ENCODE peak calls at places on chromosomes 12 and 14, in nine cellular contexts. L is fibroblast of lung, Z is transverse colon, X is H1, K is heart right ventricle, P is body of pancreas, U is PC-3, H is thyroid gland, B is GM23338. D is an unnamed sample.
A peak's percentile ranks its signal among the peaks of the same experiment; 100 is the strongest.

GRCh38 chr12:54526800-54527630 is 22.4 kb upstream of the PDE1B start:
- DNase-seq in L (peak; percentile 15), Z (peak; percentile 25), X (peak; percentile 93), K (peak; percentile 28), P (no peak), U (peak; percentile 44), H (peak; percentile 38), B (peak; percentile 93), D (peak; percentile 60)

GRCh38 chr12:114275937-114276785 is 129.8 kb downstream of the TBX5 start:
- DNase-seq in L (no peak), Z (no peak), X (no peak), K (no peak), P (no peak), U (no peak), H (no peak), B (peak; percentile 35), D (peak; percentile 29)

GRCh38 chr14:25411933-25412757 is 362.2 kb upstream of the STXBP6 start:
- DNase-seq in L (peak; percentile 11), Z (no peak), X (peak; percentile 54), K (no peak), P (no peak), U (peak; percentile 7), H (no peak), B (peak; percentile 71), D (peak; percentile 5)

GRCh38 chr12:124898200-124898950 is 16.1 kb downstream of the UBC start:
- DNase-seq in L (peak; percentile 48), Z (peak; percentile 74), X (peak; percentile 87), K (peak; percentile 45), P (peak; percentile 48), U (peak; percentile 69), H (peak; percentile 49), B (peak; percentile 88), D (no peak)

GRCh38 chr12:1059162-1059561 is 68.1 kb downstream of the ERC1 start:
- DNase-seq in L (peak; percentile 50), Z (no peak), X (no peak), K (no peak), P (no peak), U (no peak), H (no peak), B (no peak), D (peak; percentile 53)

GRCh38 chr14:73786632-73786941 is 65.0 kb upstream of the PTGR2 start:
- DNase-seq in L (peak; percentile 51), Z (peak; percentile 40), X (no peak), K (peak; percentile 44), P (peak; percentile 51), U (peak; percentile 42), H (peak; percentile 51), B (peak; percentile 79), D (peak; percentile 67)

GRCh38 chr14:96565811-96566210 is 63.6 kb downstream of the PAPOLA start:
- DNase-seq in L (no peak), Z (no peak), X (no peak), K (no peak), P (no peak), U (no peak), H (no peak), B (no peak), D (no peak)

GRCh38 chr12:62621239-62621638 is 154.6 kb downstream of the MON2 start:
- DNase-seq in L (no peak), Z (no peak), X (no peak), K (no peak), P (no peak), U (no peak), H (no peak), B (no peak), D (no peak)

GRCh38 chr12:43861015-43861846 is 25.4 kb downstream of the TMEM117 start:
- DNase-seq in L (no peak), Z (no peak), X (no peak), K (no peak), P (no peak), U (no peak), H (no peak), B (no peak), D (no peak)

GRCh38 chr12:11711675-11712327 is 62.3 kb downstream of the ETV6 start:
- DNase-seq in L (peak; percentile 41), Z (no peak), X (no peak), K (no peak), P (no peak), U (no peak), H (no peak), B (no peak), D (peak; percentile 85)

GRCh38 chr12:121806556-121807308 is 2.9 kb downstream of the SETD1B start:
- DNase-seq in L (no peak), Z (no peak), X (no peak), K (no peak), P (no peak), U (peak; percentile 50), H (no peak), B (no peak), D (peak; percentile 63)

GRCh38 chr12:57727758-57728395 is 10.7 kb downstream of the AGAP2 start:
- DNase-seq in L (no peak), Z (no peak), X (no peak), K (no peak), P (no peak), U (no peak), H (peak; percentile 60), B (peak; percentile 82), D (peak; percentile 77)

GRCh38 chr14:100709252-100709955 is 17.3 kb upstream of the DLK1 start:
- DNase-seq in L (peak; percentile 46), Z (no peak), X (no peak), K (peak; percentile 32), P (no peak), U (peak; percentile 43), H (peak; percentile 36), B (peak; percentile 46), D (peak; percentile 52)

GRCh38 chr14:35336171-35337073 is 44.2 kb downstream of the PSMA6 start:
- DNase-seq in L (peak; percentile 100), Z (peak; percentile 92), X (peak; percentile 64), K (peak; percentile 94), P (peak; percentile 95), U (peak; percentile 53), H (peak; percentile 98), B (peak; percentile 63), D (peak; percentile 99)

GRCh38 chr12:83818888-83819287 is 1093.7 kb downstream of the SLC6A15 start:
- DNase-seq in L (peak; percentile 56), Z (no peak), X (no peak), K (no peak), P (peak; percentile 37), U (peak; percentile 83), H (no peak), B (no peak), D (peak; percentile 69)

GRCh38 chr12:21538259-21538658 is 12.2 kb downstream of the SPX start:
- DNase-seq in L (no peak), Z (no peak), X (no peak), K (no peak), P (no peak), U (peak; percentile 65), H (no peak), B (no peak), D (no peak)

DNA sequence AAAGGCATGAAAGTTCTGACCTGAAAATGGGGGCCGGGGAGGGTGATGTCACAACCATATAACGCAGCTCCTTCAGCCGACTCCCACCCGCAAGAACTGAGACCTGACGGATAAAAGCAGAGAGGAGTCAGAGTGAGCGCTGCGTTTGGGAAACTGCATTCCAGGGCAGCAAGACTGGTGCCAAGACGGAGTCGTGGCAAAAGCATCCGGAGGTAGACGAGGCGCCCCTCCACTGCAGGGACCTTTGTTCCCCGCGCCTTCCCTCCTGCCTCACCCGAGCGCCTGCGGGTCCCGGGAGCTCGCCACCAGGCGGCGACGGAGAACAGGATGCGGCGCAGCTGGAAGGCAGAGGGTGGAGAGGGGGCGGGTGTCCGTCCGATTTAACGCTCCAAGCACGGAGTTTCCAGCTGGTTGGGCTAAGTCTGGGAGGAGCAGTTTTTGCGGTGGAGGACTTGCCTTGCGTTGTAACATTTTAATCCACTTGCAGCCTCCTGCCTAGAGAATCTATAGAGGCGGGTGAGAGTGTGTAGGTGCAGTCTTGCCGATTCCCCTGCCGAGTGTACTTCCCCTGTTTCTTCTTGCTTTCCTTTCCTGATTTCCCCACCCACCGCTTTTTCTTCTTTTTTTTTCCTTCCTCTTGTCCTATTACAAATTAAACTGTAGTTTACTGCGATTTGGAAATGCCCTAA is 1.2 kb upstream of the CPNE8 start:
- DNase-seq in L (peak; percentile 17), Z (peak; percentile 91), X (peak; percentile 93), K (peak; percentile 90), P (peak; percentile 86), U (peak; percentile 91), H (peak; percentile 85), B (peak; percentile 94), D (peak; percentile 93)
- H3K4me3 ChIP-seq in L (peak overlapping the region; percentile 88), Z (peak overlapping the region; percentile 52), X (peak overlapping the region; percentile 63), K (peak overlapping the region; percentile 80), P (peak overlapping the region; percentile 36), U (peak overlapping the region; percentile 83), H (peak overlapping the region; percentile 67), B (peak overlapping the region; percentile 85), D (peak overlapping the region; percentile 38)

GRCh38 chr14:93880025-93880820 is 46.9 kb upstream of the FAM181A start:
- DNase-seq in L (no peak), Z (no peak), X (no peak), K (no peak), P (peak; percentile 23), U (no peak), H (peak; percentile 51), B (peak; percentile 28), D (peak; percentile 50)
- H3K27ac ChIP-seq in L (no peak overlapping the region), Z (no peak overlapping the region), X (no peak overlapping the region), K (no peak overlapping the region), P (no peak overlapping the region), U (no peak overlapping the region), H (peak overlapping the region; percentile 67), B (no peak overlapping the region), D (no peak overlapping the region)

GRCh38 chr12:108634225-108634795 is 616 bp upstream of the SELPLG start:
- DNase-seq in L (no peak), Z (peak; percentile 55), X (no peak), K (no peak), P (no peak), U (peak; percentile 41), H (no peak), B (no peak), D (no peak)
- TF ChIP-seq CTCF in L (no peak), Z (no peak), X (no peak), K (no peak), P (no peak), U (no peak), H (no peak), B (no peak), D (no peak)

DNA sequence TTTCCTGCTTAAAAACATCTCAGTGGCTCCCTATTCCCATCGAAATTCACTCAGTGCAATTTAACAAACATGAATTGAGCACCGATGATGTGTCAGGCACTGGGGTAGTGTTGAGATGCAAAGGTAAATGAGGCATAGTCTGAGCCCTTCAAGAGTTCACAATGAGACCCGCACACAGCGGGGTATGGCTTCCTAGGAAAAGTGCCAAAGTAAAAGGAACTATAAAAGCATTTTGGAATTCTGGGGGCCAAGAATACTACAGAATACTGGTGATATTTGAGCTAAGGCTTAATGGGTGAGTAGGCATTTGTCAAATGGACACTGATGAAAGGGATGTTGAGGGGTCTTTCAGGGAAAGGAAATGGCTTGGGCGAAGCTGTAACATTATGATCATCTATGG is 315.4 kb downstream of the DPF3 start:
- DNase-seq in L (no peak), Z (no peak), X (no peak), K (no peak), P (no peak), U (no peak), H (no peak), B (no peak), D (no peak)
- H3K4me3 ChIP-seq in L (no peak overlapping the region), Z (no peak overlapping the region), X (no peak overlapping the region), K (no peak overlapping the region), P (no peak overlapping the region), U (no peak overlapping the region), H (no peak overlapping the region), B (no peak overlapping the region), D (no peak overlapping the region)

GRCh38 chr14:67941456-67942018 is 122.0 kb downstream of the RAD51B start:
- DNase-seq in L (peak; percentile 49), Z (no peak), X (no peak), K (peak; percentile 8), P (no peak), U (peak; percentile 20), H (no peak), B (peak; percentile 32), D (peak; percentile 9)
- H3K27ac ChIP-seq in L (peak overlapping the region; percentile 31), Z (peak overlapping the region; percentile 79), X (no peak overlapping the region), K (peak overlapping the region; percentile 70), P (peak overlapping the region; percentile 68), U (peak overlapping the region; percentile 35), H (peak overlapping the region; percentile 85), B (peak overlapping the region; percentile 76), D (peak overlapping the region; percentile 21)